ENCODE peak calls at places on chromosome 6, in four cellular contexts. P, G, B and V are unnamed samples.

GRCh38 chr6:44117397-44118128 is 9.7 kb downstream of the MRPL14 start:
- DNase-seq in G (no peak), P (no peak), B (no peak), V (no peak)

GRCh38 chr6:146028250-146028789 is 542 bp upstream of the GRM1 start:
- DNase-seq in G (no peak), P (peak), B (peak), V (peak)

GRCh38 chr6:17354700-17355403 is 38.5 kb upstream of the CAP2 start:
- DNase-seq in G (no peak), P (no peak), B (peak), V (no peak)

GRCh38 chr6:27770724-27771123 is 141.5 kb downstream of the OR2B2 start:
- DNase-seq in B (no peak), G (no peak), P (no peak), V (no peak)

GRCh38 chr6:6976193-6976592 is 131.6 kb upstream of the RREB1 start:
- DNase-seq in P (no peak), G (no peak), B (no peak), V (no peak)

GRCh38 chr6:168599769-168600330 is 158.9 kb downstream of the SMOC2 start:
- DNase-seq in P (no peak), G (no peak), B (no peak), V (no peak)

GRCh38 chr6:28772480-28773381 is 151.1 kb downstream of the TRIM27 start:
- DNase-seq in B (no peak), G (no peak), P (no peak), V (no peak)

GRCh38 chr6:55474386-55474785 is 104.6 kb downstream of the HMGCLL1 start:
- DNase-seq in G (no peak), P (no peak), B (no peak), V (no peak)

GRCh38 chr6:92110390-92110789 is 1309.0 kb downstream of the EPHA7 start:
- DNase-seq in B (no peak), P (no peak), G (no peak), V (no peak)

GRCh38 chr6:163897669-163898068 is 483.2 kb downstream of the QKI start:
- DNase-seq in P (no peak), G (no peak), B (no peak), V (no peak)

GRCh38 chr6:150720774-150721233 is 121.1 kb downstream of the PLEKHG1 start:
- DNase-seq in G (peak), B (peak), P (no peak), V (peak)

GRCh38 chr6:82783587-82784253 is 281.9 kb downstream of the UBE3D start:
- DNase-seq in P (no peak), G (no peak), B (no peak), V (peak)

GRCh38 chr6:34295721-34296120 is 46.9 kb upstream of the SMIM29 start:
- DNase-seq in P (no peak), G (peak), B (no peak), V (no peak)

GRCh38 chr6:64010646-64011045 is 375.0 kb downstream of the PHF3 start:
- DNase-seq in G (no peak), B (no peak), P (no peak), V (no peak)

GRCh38 chr6:144657691-144658090 is 372.6 kb downstream of the UTRN start:
- DNase-seq in P (no peak), G (no peak), B (no peak), V (no peak)

GRCh38 chr6:1624848-1625341 is 15.2 kb downstream of the FOXC1 start:
- DNase-seq in P (no peak), B (no peak), G (no peak), V (no peak)

GRCh38 chr6:36075656-36076055 is 48.0 kb downstream of the MAPK14 start:
- DNase-seq in G (no peak), P (no peak), B (no peak), V (peak)

GRCh38 chr6:89353702-89354392 is 1.3 kb upstream of the UBE2J1 start:
- DNase-seq in P (no peak), B (no peak), G (no peak), V (no peak)

GRCh38 chr6:109718991-109719390 is 27.9 kb downstream of the FIG4 start:
- DNase-seq in G (no peak), B (no peak), P (no peak), V (no peak)

GRCh38 chr6:38221236-38221635 is 401.7 kb downstream of the ZFAND3 start:
- DNase-seq in P (no peak), B (no peak), G (no peak), V (no peak)

GRCh38 chr6:1485678-1486077 is 96.3 kb downstream of the FOXF2 start:
- DNase-seq in G (no peak), B (peak), P (no peak), V (peak)

GRCh38 chr6:139863964-139864363 is 489.5 kb upstream of the CITED2 start:
- DNase-seq in B (no peak), P (no peak), G (no peak), V (peak)

GRCh38 chr6:13368716-13369115 is 40.4 kb upstream of the TBC1D7 start:
- DNase-seq in B (peak), G (no peak), P (no peak), V (peak)

GRCh38 chr6:110137924-110138887 is 41.3 kb downstream of the WASF1 start:
- DNase-seq in B (no peak), P (no peak), G (no peak), V (no peak)

GRCh38 chr6:151021878-151022277 is 156.4 kb downstream of the MTHFD1L start:
- DNase-seq in G (no peak), P (no peak), B (peak), V (peak)

GRCh38 chr6:81451787-81452186 is 300.7 kb downstream of the TENT5A start:
- DNase-seq in B (peak), G (no peak), P (no peak), V (peak)

GRCh38 chr6:42571611-42572342 is 7.9 kb downstream of the UBR2 start:
- DNase-seq in B (no peak), P (no peak), G (no peak), V (no peak)

GRCh38 chr6:19705606-19706005 is 131.6 kb upstream of the ID4 start:
- DNase-seq in P (no peak), B (no peak), G (no peak), V (no peak)

GRCh38 chr6:47092249-47092648 is 50.1 kb upstream of the ADGRF1 start:
- DNase-seq in P (no peak), G (no peak), B (no peak), V (no peak)

GRCh38 chr6:88492824-88493223 is 326.7 kb upstream of the CNR1 start:
- DNase-seq in P (no peak), B (peak), G (no peak), V (peak)

GRCh38 chr6:121678245-121678644 is 242.8 kb downstream of the GJA1 start:
- DNase-seq in B (no peak), G (no peak), P (no peak), V (no peak)

GRCh38 chr6:20182926-20183521 is 29.2 kb downstream of the MBOAT1 start:
- DNase-seq in P (no peak), G (no peak), B (no peak), V (no peak)